ENCODE peak calls at places on chromosome 5, in six cellular contexts. T is lower leg skin; O is heart left ventricle; G is CD8-positive, alpha-beta T cell; D is neural crest cell; H is RWPE1. I is an unnamed sample.

GRCh38 chr5:57338849-57339340 is 143.7 kb downstream of the ACTBL2 start:
- DNase-seq in T (no peak), O (no peak), G (no peak), D (no peak), H (no peak), I (no peak)

GRCh38 chr5:147339313-147339712 is 104.5 kb downstream of the STK32A start:
- DNase-seq in T (no peak), O (no peak), G (no peak), D (no peak), H (no peak), I (no peak)

GRCh38 chr5:76617229-76617628 is 6.0 kb downstream of the F2RL2 start:
- DNase-seq in T (no peak), O (no peak), G (no peak), D (no peak), H (no peak), I (no peak)

GRCh38 chr5:173468821-173469251 is 140.6 kb upstream of the STC2 start:
- DNase-seq in T (no peak), O (no peak), G (no peak), D (no peak), H (no peak), I (no peak)

GRCh38 chr5:142881076-142881466 is 110.9 kb downstream of the ARHGAP26 start:
- DNase-seq in T (no peak), O (no peak), G (no peak), D (no peak), H (no peak), I (peak)

GRCh38 chr5:109848130-109848529 is 158.4 kb downstream of the MAN2A1 start:
- DNase-seq in T (no peak), O (no peak), G (no peak), D (no peak), H (no peak), I (no peak)

GRCh38 chr5:7615566-7616061 is 219.7 kb downstream of the ADCY2 start:
- DNase-seq in T (no peak), O (no peak), G (no peak), D (no peak), H (no peak), I (no peak)

GRCh38 chr5:135219868-135220267 is 179.2 kb downstream of the MACROH2A1 start:
- DNase-seq in T (peak), O (peak), G (no peak), D (no peak), H (no peak), I (peak)

GRCh38 chr5:149641600-149641999 is 60.3 kb downstream of the ARHGEF37 start:
- DNase-seq in T (peak), O (no peak), G (no peak), D (no peak), H (no peak), I (no peak)

GRCh38 chr5:116681334-116682013 is 106.9 kb upstream of the SEMA6A start:
- DNase-seq in T (no peak), O (no peak), G (no peak), D (no peak), H (no peak), I (no peak)

GRCh38 chr5:37738865-37739488 is 100.9 kb downstream of the GDNF start:
- DNase-seq in T (no peak), O (no peak), G (no peak), D (no peak), H (no peak), I (no peak)

GRCh38 chr5:37738057-37738691 is 101.7 kb downstream of the GDNF start:
- DNase-seq in T (no peak), O (no peak), G (no peak), D (no peak), H (peak), I (peak)

GRCh38 chr5:37739817-37740261 is 100.0 kb downstream of the GDNF start:
- DNase-seq in T (no peak), O (no peak), G (no peak), D (no peak), H (no peak), I (no peak)

GRCh38 chr5:37737326-37738056 is 102.3 kb downstream of the GDNF start:
- DNase-seq in T (no peak), O (no peak), G (no peak), D (no peak), H (no peak), I (no peak)

GRCh38 chr5:37740331-37741066 is 99.3 kb downstream of the GDNF start:
- DNase-seq in T (no peak), O (no peak), G (no peak), D (no peak), H (no peak), I (no peak)
- TF ChIP-seq CTCF in T (no peak), O (no peak), G (no peak), D (no peak), H (no peak), I (no peak)

GRCh38 chr5:131877873-131878272 is 67.6 kb downstream of the MEIKIN start:
- DNase-seq in T (no peak), O (no peak), G (no peak), D (no peak), H (no peak), I (no peak)

GRCh38 chr5:131879705-131880104 is 65.8 kb downstream of the MEIKIN start:
- DNase-seq in T (no peak), O (no peak), G (no peak), D (no peak), H (no peak), I (no peak)
- TF ChIP-seq CTCF in T (no peak), O (no peak), G (no peak), D (no peak), H (no peak), I (no peak)

DNA sequence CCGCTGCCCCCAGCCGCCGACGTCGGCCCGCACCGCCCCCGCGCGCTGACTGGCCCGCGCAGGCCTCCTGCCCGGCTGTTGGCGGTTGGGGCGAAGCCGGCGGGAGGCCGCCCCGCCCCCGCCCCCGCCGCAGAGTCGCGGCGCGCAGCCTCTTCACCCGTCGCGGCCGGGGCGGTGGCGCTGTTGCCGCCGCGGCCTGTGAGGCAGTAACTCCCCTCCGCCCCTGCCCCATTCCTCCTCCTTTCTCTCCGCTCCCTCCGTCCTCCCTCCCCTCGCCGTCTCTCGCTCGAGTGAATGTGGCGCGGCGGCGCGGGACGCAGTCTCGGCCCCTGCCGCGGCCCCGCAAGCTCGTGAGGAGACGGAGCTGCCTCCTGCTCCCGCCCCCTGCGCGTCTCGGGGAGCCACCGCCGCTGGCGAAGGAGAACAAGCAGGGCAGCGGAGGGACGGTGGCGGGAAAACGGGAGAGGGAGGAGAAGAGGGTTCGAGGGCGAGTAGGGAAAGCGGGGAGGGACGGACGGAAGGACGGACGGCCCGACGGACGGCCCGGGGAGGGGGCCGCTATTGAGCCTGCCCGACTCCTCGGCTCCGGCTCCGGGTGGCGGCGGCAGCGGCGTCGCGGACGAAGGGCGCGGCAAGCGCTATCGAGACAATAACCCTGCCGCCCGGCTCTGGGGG is 637 bp upstream of the ERBIN start:
- DNase-seq in T (peak), O (peak), G (peak), D (peak), H (peak), I (peak)
- TF ChIP-seq CTCF in T (no peak), O (peak), G (no peak), D (peak), H (peak), I (peak)

GRCh38 chr5:107570805-107571531 is 99.8 kb downstream of the EFNA5 start:
- DNase-seq in T (no peak), O (no peak), G (no peak), D (no peak), H (no peak), I (no peak)
- TF ChIP-seq CTCF in T (no peak), O (no peak), G (no peak), D (no peak), H (no peak), I (no peak)

GRCh38 chr5:38845555-38846378 is at the start of gene OSMR:
- DNase-seq in T (peak), O (peak), G (no peak), D (peak), H (peak), I (no peak)
- TF ChIP-seq CTCF in T (no peak), O (peak), G (no peak), D (no peak), H (peak), I (no peak)